ENCODE peak calls at places on chromosomes 16 and 17, in four cellular contexts. One of them, this sample, is unnamed.

GRCh38 chr16:28914325-28914724 is 10.7 kb downstream of the RABEP2 start:
- DNase-seq in mesendoderm: no peak
- DNase-seq in tibial nerve: no peak
- DNase-seq in H9: no peak
- DNase-seq in this sample: no peak

GRCh38 chr16:72568502-72568901 is 396.5 kb upstream of the PMFBP1 start:
- DNase-seq in mesendoderm: peak; percentile 13
- DNase-seq in tibial nerve: no peak
- DNase-seq in H9: no peak
- DNase-seq in this sample: no peak

GRCh38 chr17:59332890-59333377 is 1.5 kb downstream of the YPEL2 start:
- DNase-seq in mesendoderm: no peak
- DNase-seq in tibial nerve: peak; percentile 37
- DNase-seq in H9: no peak
- DNase-seq in this sample: no peak

GRCh38 chr17:42744283-42744805 is 496 bp downstream of the EZH1 start:
- DNase-seq in mesendoderm: peak; percentile 76
- DNase-seq in tibial nerve: peak; percentile 66
- DNase-seq in H9: no peak
- DNase-seq in this sample: peak; percentile 25

GRCh38 chr17:1070411-1070810 is 73.5 kb downstream of the TIMM22 start:
- DNase-seq in mesendoderm: no peak
- DNase-seq in tibial nerve: no peak
- DNase-seq in H9: no peak
- DNase-seq in this sample: no peak

GRCh38 chr16:57480127-57480753 is 6.1 kb downstream of the DOK4 start:
- DNase-seq in mesendoderm: no peak
- DNase-seq in tibial nerve: no peak
- DNase-seq in H9: no peak
- DNase-seq in this sample: no peak

GRCh38 chr17:27956601-27957445 is 63.7 kb upstream of the LYRM9 start:
- DNase-seq in mesendoderm: peak; percentile 89
- DNase-seq in tibial nerve: no peak
- DNase-seq in H9: no peak
- DNase-seq in this sample: peak; percentile 54

GRCh38 chr17:61587807-61588660 is 3.0 kb downstream of the NACA2 start:
- DNase-seq in mesendoderm: no peak
- DNase-seq in tibial nerve: no peak
- DNase-seq in H9: no peak
- DNase-seq in this sample: no peak

GRCh38 chr17:66399441-66399840 is 97.0 kb downstream of the PRKCA start:
- DNase-seq in mesendoderm: no peak
- DNase-seq in tibial nerve: no peak
- DNase-seq in H9: no peak
- DNase-seq in this sample: no peak

GRCh38 chr16:70652322-70652721 is 6.0 kb downstream of the IL34 start:
- DNase-seq in mesendoderm: no peak
- DNase-seq in tibial nerve: no peak
- DNase-seq in H9: no peak
- DNase-seq in this sample: no peak

GRCh38 chr17:38967290-38967738 is at the start of gene FBXO47:
- DNase-seq in mesendoderm: peak; percentile 99
- DNase-seq in tibial nerve: peak; percentile 92
- DNase-seq in H9: peak; percentile 100
- DNase-seq in this sample: peak; percentile 73

GRCh38 chr16:728131-728889 is 1.4 kb downstream of the HAGHL start:
- DNase-seq in mesendoderm: peak; percentile 75
- DNase-seq in tibial nerve: no peak
- DNase-seq in H9: peak; percentile 87
- DNase-seq in this sample: peak; percentile 69

GRCh38 chr17:83200746-83201145 is 121.3 kb downstream of the METRNL start:
- DNase-seq in mesendoderm: no peak
- DNase-seq in tibial nerve: peak; percentile 13
- DNase-seq in H9: no peak
- DNase-seq in this sample: no peak

GRCh38 chr16:59113009-59113408 is 378.9 kb upstream of the GOT2 start:
- DNase-seq in mesendoderm: no peak
- DNase-seq in tibial nerve: no peak
- DNase-seq in H9: no peak
- DNase-seq in this sample: no peak

GRCh38 chr17:75110307-75110937 is 653 bp downstream of the ARMC7 start:
- DNase-seq in mesendoderm: peak; percentile 50
- DNase-seq in tibial nerve: no peak
- DNase-seq in H9: peak; percentile 76
- DNase-seq in this sample: no peak

GRCh38 chr17:65514082-65514481 is 47.4 kb downstream of the AXIN2 start:
- DNase-seq in mesendoderm: no peak
- DNase-seq in tibial nerve: no peak
- DNase-seq in H9: no peak
- DNase-seq in this sample: no peak

GRCh38 chr17:32323784-32324590 is 18.0 kb downstream of the C17orf75 start:
- DNase-seq in mesendoderm: no peak
- DNase-seq in tibial nerve: no peak
- DNase-seq in H9: no peak
- DNase-seq in this sample: no peak

GRCh38 chr17:16251043-16251442 is 34.0 kb downstream of the PIGL start:
- DNase-seq in mesendoderm: no peak
- DNase-seq in tibial nerve: no peak
- DNase-seq in H9: no peak
- DNase-seq in this sample: no peak
- H3K27ac ChIP-seq in mesendoderm: no peak overlapping the region
- H3K27ac ChIP-seq in tibial nerve: no peak overlapping the region
- H3K27ac ChIP-seq in H9: no peak overlapping the region
- H3K27ac ChIP-seq in this sample: peak overlapping the region; percentile 60

GRCh38 chr16:87622756-87623319 is 20.5 kb downstream of the JPH3 start:
- DNase-seq in mesendoderm: no peak
- DNase-seq in tibial nerve: no peak
- DNase-seq in H9: no peak
- DNase-seq in this sample: no peak

GRCh38 chr16:87626401-87626800 is 24.1 kb downstream of the JPH3 start:
- DNase-seq in mesendoderm: no peak
- DNase-seq in tibial nerve: no peak
- DNase-seq in H9: no peak
- DNase-seq in this sample: no peak

GRCh38 chr16:87626905-87627304 is 24.6 kb downstream of the JPH3 start:
- DNase-seq in mesendoderm: no peak
- DNase-seq in tibial nerve: no peak
- DNase-seq in H9: no peak
- DNase-seq in this sample: no peak

GRCh38 chr16:87627542-87628245 is 25.4 kb downstream of the JPH3 start:
- DNase-seq in mesendoderm: no peak
- DNase-seq in tibial nerve: no peak
- DNase-seq in H9: no peak
- DNase-seq in this sample: no peak

GRCh38 chr16:87625241-87625797 is 23.0 kb downstream of the JPH3 start:
- DNase-seq in mesendoderm: no peak
- DNase-seq in tibial nerve: no peak
- DNase-seq in H9: no peak
- DNase-seq in this sample: no peak
- H3K27me3 ChIP-seq in mesendoderm: no peaks in the 10 kb centered on the region
- H3K27me3 ChIP-seq in tibial nerve: peaks cover 26% of the 10 kb centered on the region
- H3K27me3 ChIP-seq in H9: no peaks in the 10 kb centered on the region
- H3K27me3 ChIP-seq in this sample: peaks cover 18% of the 10 kb centered on the region

DNA sequence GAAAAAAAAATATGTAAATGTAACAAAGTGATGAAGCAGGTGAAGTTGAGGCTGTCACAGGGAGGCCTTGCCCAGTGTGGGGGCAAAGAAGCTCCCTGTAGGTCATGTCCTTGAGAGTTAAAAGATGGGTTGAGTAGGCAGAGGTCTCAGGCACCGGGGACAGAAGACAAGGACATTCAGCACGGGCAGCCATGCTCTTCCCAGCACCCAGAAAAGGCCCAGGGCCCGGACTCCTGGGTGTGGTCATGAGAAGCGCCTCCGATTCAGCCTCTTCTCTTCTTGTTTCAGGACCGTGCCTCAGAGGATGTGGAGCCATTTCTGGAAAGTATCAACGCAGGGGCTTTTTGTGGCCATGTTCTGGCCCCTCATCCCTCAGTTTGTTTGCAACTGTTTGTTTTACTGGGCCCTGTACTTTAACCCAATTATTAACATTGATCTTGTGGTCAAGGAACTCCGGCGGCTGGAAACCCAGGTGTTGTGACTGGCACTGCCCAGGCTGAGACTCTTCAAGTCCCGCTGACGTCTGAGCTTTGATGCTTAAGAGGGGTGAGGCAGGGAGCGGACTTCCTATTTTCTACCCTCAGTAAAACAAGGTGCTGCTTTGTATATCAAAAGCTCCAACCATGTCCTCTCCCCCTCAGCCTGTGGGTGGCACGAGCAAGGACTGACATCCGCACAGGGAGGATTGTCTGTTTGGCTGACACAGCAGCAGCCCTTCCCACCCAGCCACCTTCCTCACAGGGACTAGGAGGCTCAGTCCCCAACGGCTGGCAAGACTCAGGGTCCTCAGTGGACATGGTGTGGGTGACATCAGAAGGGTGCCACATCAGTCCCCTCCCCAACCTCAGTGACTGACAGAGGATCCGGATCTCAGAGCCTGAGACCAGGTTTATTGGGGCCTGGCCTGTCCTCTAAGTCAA is 26.5 kb downstream of the PLA2G10 start:
- DNase-seq in mesendoderm: no peak
- DNase-seq in tibial nerve: no peak
- DNase-seq in H9: no peak
- DNase-seq in this sample: no peak
- H3K27ac ChIP-seq in mesendoderm: no peak overlapping the region
- H3K27ac ChIP-seq in tibial nerve: no peak overlapping the region
- H3K27ac ChIP-seq in H9: no peak overlapping the region
- H3K27ac ChIP-seq in this sample: peak overlapping the region; percentile 22

GRCh38 chr17:76986318-76986717 is 118.1 kb downstream of the MGAT5B start:
- DNase-seq in mesendoderm: no peak
- DNase-seq in tibial nerve: no peak
- DNase-seq in H9: no peak
- DNase-seq in this sample: no peak

GRCh38 chr17:76987486-76987885 is 119.3 kb downstream of the MGAT5B start:
- DNase-seq in mesendoderm: no peak
- DNase-seq in tibial nerve: no peak
- DNase-seq in H9: no peak
- DNase-seq in this sample: no peak

GRCh38 chr17:76988796-76989195 is 120.6 kb downstream of the MGAT5B start:
- DNase-seq in mesendoderm: no peak
- DNase-seq in tibial nerve: no peak
- DNase-seq in H9: no peak
- DNase-seq in this sample: no peak

GRCh38 chr17:76992911-76993310 is 124.7 kb downstream of the MGAT5B start:
- DNase-seq in mesendoderm: no peak
- DNase-seq in tibial nerve: no peak
- DNase-seq in H9: no peak
- DNase-seq in this sample: no peak

DNA sequence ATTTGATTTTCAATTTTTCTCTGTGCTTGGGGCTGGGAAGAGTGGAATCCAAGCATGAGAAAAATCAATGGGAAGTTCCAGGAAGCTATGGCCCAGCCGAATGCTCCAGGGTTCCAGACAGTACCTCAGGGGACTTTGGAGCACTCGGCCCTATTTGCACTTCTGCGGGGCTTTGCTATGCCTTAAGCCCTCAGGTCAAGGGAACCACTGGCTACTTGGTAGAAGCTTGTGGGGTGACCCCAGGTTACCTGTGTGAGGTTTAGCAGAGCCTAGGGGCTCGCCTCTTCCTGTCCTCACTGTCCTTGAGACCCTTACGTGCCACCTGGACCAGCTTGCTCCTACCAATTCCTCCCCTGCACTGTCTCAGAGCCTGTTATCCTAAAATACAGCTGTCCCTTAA is 121.3 kb downstream of the MGAT5B start:
- DNase-seq in mesendoderm: no peak
- DNase-seq in tibial nerve: no peak
- DNase-seq in H9: no peak
- DNase-seq in this sample: no peak
- H3K27me3 ChIP-seq in mesendoderm: no peaks in the 10 kb centered on the region
- H3K27me3 ChIP-seq in tibial nerve: peaks cover 7% of the 10 kb centered on the region
- H3K27me3 ChIP-seq in H9: no peaks in the 10 kb centered on the region
- H3K27me3 ChIP-seq in this sample: no peaks in the 10 kb centered on the region

DNA sequence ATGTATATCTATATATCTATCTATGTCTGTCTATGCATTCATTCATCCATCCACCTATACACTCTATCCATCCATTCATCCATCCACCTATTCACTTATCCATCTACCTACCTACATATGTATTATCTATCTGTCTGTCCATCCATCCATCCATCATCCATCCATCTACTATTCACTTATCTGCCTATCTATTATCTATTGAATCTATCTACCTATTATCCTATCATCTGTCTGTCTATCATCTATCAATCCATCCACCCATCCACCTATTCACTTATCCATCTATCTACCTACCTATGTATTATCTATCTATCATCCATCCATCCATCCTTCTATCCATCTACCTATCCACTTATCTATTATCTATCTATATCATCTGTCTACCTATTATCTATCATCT is 302.3 kb downstream of the SHISA9 start:
- DNase-seq in mesendoderm: no peak
- DNase-seq in tibial nerve: no peak
- DNase-seq in H9: no peak
- DNase-seq in this sample: no peak
- H3K27ac ChIP-seq in mesendoderm: no peak overlapping the region
- H3K27ac ChIP-seq in tibial nerve: no peak overlapping the region
- H3K27ac ChIP-seq in H9: no peak overlapping the region
- H3K27ac ChIP-seq in this sample: no peak overlapping the region